ENCODE peak calls at places on chromosome 20, in nine cellular contexts. One of them, this sample, is unnamed.

GRCh38 chr20:7702141-7702540 is 238.1 kb downstream of the HAO1 start:
- DNase-seq in upper lobe of left lung: no peak
- DNase-seq in ovary: no peak
- DNase-seq in heart left ventricle: no peak
- DNase-seq in thyroid gland: no peak
- DNase-seq in HCT116: no peak
- DNase-seq in esophagus squamous epithelium: no peak
- DNase-seq in IMR-90: no peak
- DNase-seq in transverse colon: no peak
- DNase-seq in this sample: no peak

GRCh38 chr20:48807586-48808381 is 20.0 kb downstream of the PREX1 start:
- DNase-seq in upper lobe of left lung: no peak
- DNase-seq in heart left ventricle: no peak
- DNase-seq in transverse colon: no peak
- DNase-seq in IMR-90: no peak
- DNase-seq in HCT116: no peak
- DNase-seq in ovary: no peak
- DNase-seq in esophagus squamous epithelium: no peak
- DNase-seq in thyroid gland: no peak
- DNase-seq in this sample: no peak

GRCh38 chr20:48824830-48825550 is 2.8 kb downstream of the PREX1 start:
- DNase-seq in heart left ventricle: no peak
- DNase-seq in HCT116: no peak
- DNase-seq in IMR-90: no peak
- DNase-seq in ovary: no peak
- DNase-seq in transverse colon: no peak
- DNase-seq in upper lobe of left lung: no peak
- DNase-seq in esophagus squamous epithelium: no peak
- DNase-seq in thyroid gland: no peak
- DNase-seq in this sample: no peak

GRCh38 chr20:37938954-37939353 is 36.0 kb downstream of the VSTM2L start:
- DNase-seq in ovary: no peak
- DNase-seq in esophagus squamous epithelium: no peak
- DNase-seq in IMR-90: no peak
- DNase-seq in heart left ventricle: no peak
- DNase-seq in transverse colon: no peak
- DNase-seq in thyroid gland: no peak
- DNase-seq in HCT116: no peak
- DNase-seq in upper lobe of left lung: no peak
- DNase-seq in this sample: no peak

GRCh38 chr20:63968136-63968927 is 1.4 kb downstream of the ZNF512B start:
- DNase-seq in transverse colon: peak; percentile 7
- DNase-seq in IMR-90: no peak
- DNase-seq in upper lobe of left lung: peak; percentile 55
- DNase-seq in thyroid gland: no peak
- DNase-seq in ovary: peak; percentile 55
- DNase-seq in esophagus squamous epithelium: no peak
- DNase-seq in HCT116: no peak
- DNase-seq in heart left ventricle: peak; percentile 19
- DNase-seq in this sample: no peak

GRCh38 chr20:39676857-39677351 is 714.8 kb downstream of the DHX35 start:
- DNase-seq in heart left ventricle: no peak
- DNase-seq in thyroid gland: peak; percentile 6
- DNase-seq in HCT116: no peak
- DNase-seq in transverse colon: peak; percentile 35
- DNase-seq in upper lobe of left lung: no peak
- DNase-seq in ovary: no peak
- DNase-seq in esophagus squamous epithelium: no peak
- DNase-seq in IMR-90: peak; percentile 3
- DNase-seq in this sample: no peak

GRCh38 chr20:25020901-25021301 is 28.4 kb upstream of the APMAP start:
- DNase-seq in upper lobe of left lung: no peak
- DNase-seq in ovary: no peak
- DNase-seq in HCT116: no peak
- DNase-seq in heart left ventricle: no peak
- DNase-seq in esophagus squamous epithelium: no peak
- DNase-seq in thyroid gland: peak; percentile 80
- DNase-seq in transverse colon: peak; percentile 2
- DNase-seq in IMR-90: no peak
- DNase-seq in this sample: no peak

GRCh38 chr20:10060223-10060622 is 25.4 kb downstream of the ANKEF1 start:
- DNase-seq in heart left ventricle: no peak
- DNase-seq in transverse colon: no peak
- DNase-seq in upper lobe of left lung: no peak
- DNase-seq in IMR-90: no peak
- DNase-seq in esophagus squamous epithelium: no peak
- DNase-seq in HCT116: no peak
- DNase-seq in ovary: no peak
- DNase-seq in thyroid gland: peak; percentile 20
- DNase-seq in this sample: no peak

GRCh38 chr20:56417911-56418310 is 5.9 kb downstream of the CASS4 start:
- DNase-seq in IMR-90: peak; percentile 58
- DNase-seq in esophagus squamous epithelium: no peak
- DNase-seq in thyroid gland: no peak
- DNase-seq in heart left ventricle: no peak
- DNase-seq in transverse colon: no peak
- DNase-seq in ovary: no peak
- DNase-seq in upper lobe of left lung: no peak
- DNase-seq in HCT116: no peak
- DNase-seq in this sample: no peak

GRCh38 chr20:53556267-53556897 is 37.3 kb downstream of the ZNF217 start:
- DNase-seq in ovary: no peak
- DNase-seq in heart left ventricle: no peak
- DNase-seq in transverse colon: no peak
- DNase-seq in esophagus squamous epithelium: no peak
- DNase-seq in IMR-90: no peak
- DNase-seq in upper lobe of left lung: no peak
- DNase-seq in HCT116: no peak
- DNase-seq in thyroid gland: no peak
- DNase-seq in this sample: no peak

GRCh38 chr20:40442181-40442963 is 246.7 kb downstream of the MAFB start:
- DNase-seq in upper lobe of left lung: no peak
- DNase-seq in HCT116: no peak
- DNase-seq in transverse colon: no peak
- DNase-seq in esophagus squamous epithelium: no peak
- DNase-seq in heart left ventricle: no peak
- DNase-seq in thyroid gland: peak; percentile 27
- DNase-seq in IMR-90: no peak
- DNase-seq in ovary: no peak
- DNase-seq in this sample: no peak

GRCh38 chr20:24995741-24996448 is 3.3 kb upstream of the APMAP start:
- DNase-seq in esophagus squamous epithelium: no peak
- DNase-seq in upper lobe of left lung: no peak
- DNase-seq in HCT116: no peak
- DNase-seq in IMR-90: no peak
- DNase-seq in transverse colon: no peak
- DNase-seq in ovary: no peak
- DNase-seq in heart left ventricle: no peak
- DNase-seq in thyroid gland: no peak
- DNase-seq in this sample: no peak

GRCh38 chr20:46056970-46057855 is 28.2 kb downstream of the SLC12A5 start:
- DNase-seq in HCT116: no peak
- DNase-seq in ovary: peak; percentile 84
- DNase-seq in IMR-90: peak; percentile 42
- DNase-seq in transverse colon: no peak
- DNase-seq in esophagus squamous epithelium: no peak
- DNase-seq in heart left ventricle: peak; percentile 53
- DNase-seq in upper lobe of left lung: peak; percentile 86
- DNase-seq in thyroid gland: peak; percentile 18
- DNase-seq in this sample: peak; percentile 42

GRCh38 chr20:10357974-10358373 is 76.0 kb downstream of the MKKS start:
- DNase-seq in thyroid gland: no peak
- DNase-seq in ovary: no peak
- DNase-seq in HCT116: no peak
- DNase-seq in transverse colon: no peak
- DNase-seq in IMR-90: peak; percentile 17
- DNase-seq in heart left ventricle: no peak
- DNase-seq in esophagus squamous epithelium: no peak
- DNase-seq in upper lobe of left lung: no peak
- DNase-seq in this sample: no peak

GRCh38 chr20:40431611-40432010 is 257.4 kb downstream of the MAFB start:
- DNase-seq in upper lobe of left lung: no peak
- DNase-seq in ovary: no peak
- DNase-seq in IMR-90: no peak
- DNase-seq in thyroid gland: no peak
- DNase-seq in heart left ventricle: no peak
- DNase-seq in esophagus squamous epithelium: no peak
- DNase-seq in transverse colon: no peak
- DNase-seq in HCT116: no peak
- DNase-seq in this sample: no peak

GRCh38 chr20:61253640-61254511 is 1.8 kb downstream of the CDH4 start:
- DNase-seq in esophagus squamous epithelium: no peak
- DNase-seq in IMR-90: peak; percentile 27
- DNase-seq in HCT116: no peak
- DNase-seq in ovary: no peak
- DNase-seq in upper lobe of left lung: peak; percentile 78
- DNase-seq in transverse colon: no peak
- DNase-seq in thyroid gland: no peak
- DNase-seq in heart left ventricle: no peak
- DNase-seq in this sample: no peak

GRCh38 chr20:22700387-22700786 is 116.0 kb upstream of the FOXA2 start:
- DNase-seq in HCT116: no peak
- DNase-seq in heart left ventricle: no peak
- DNase-seq in esophagus squamous epithelium: no peak
- DNase-seq in thyroid gland: peak; percentile 62
- DNase-seq in IMR-90: no peak
- DNase-seq in ovary: no peak
- DNase-seq in upper lobe of left lung: no peak
- DNase-seq in transverse colon: no peak
- DNase-seq in this sample: peak; percentile 38

GRCh38 chr20:60138263-60139127 is 180.3 kb downstream of the CDH26 start:
- DNase-seq in thyroid gland: peak; percentile 35
- DNase-seq in IMR-90: peak; percentile 48
- DNase-seq in heart left ventricle: no peak
- DNase-seq in upper lobe of left lung: peak; percentile 56
- DNase-seq in esophagus squamous epithelium: no peak
- DNase-seq in ovary: peak; percentile 50
- DNase-seq in transverse colon: peak; percentile 48
- DNase-seq in HCT116: no peak
- DNase-seq in this sample: no peak

GRCh38 chr20:4812641-4813075 is 90.9 kb downstream of the PRND start:
- DNase-seq in upper lobe of left lung: no peak
- DNase-seq in esophagus squamous epithelium: no peak
- DNase-seq in IMR-90: no peak
- DNase-seq in HCT116: no peak
- DNase-seq in heart left ventricle: no peak
- DNase-seq in transverse colon: peak; percentile 56
- DNase-seq in thyroid gland: no peak
- DNase-seq in ovary: no peak
- DNase-seq in this sample: no peak

GRCh38 chr20:52137850-52138249 is 53.7 kb downstream of the ZFP64 start:
- DNase-seq in ovary: no peak
- DNase-seq in heart left ventricle: no peak
- DNase-seq in upper lobe of left lung: no peak
- DNase-seq in HCT116: no peak
- DNase-seq in transverse colon: no peak
- DNase-seq in thyroid gland: no peak
- DNase-seq in IMR-90: no peak
- DNase-seq in esophagus squamous epithelium: no peak
- DNase-seq in this sample: no peak

GRCh38 chr20:8996817-8997512 is 71.9 kb upstream of the PLCB4 start:
- DNase-seq in HCT116: no peak
- DNase-seq in ovary: no peak
- DNase-seq in thyroid gland: no peak
- DNase-seq in esophagus squamous epithelium: no peak
- DNase-seq in IMR-90: no peak
- DNase-seq in upper lobe of left lung: no peak
- DNase-seq in heart left ventricle: no peak
- DNase-seq in transverse colon: no peak
- DNase-seq in this sample: no peak
- H3K27ac ChIP-seq in HCT116: no peak overlapping the region
- H3K27ac ChIP-seq in ovary: no peak overlapping the region
- H3K27ac ChIP-seq in thyroid gland: no peak overlapping the region
- H3K27ac ChIP-seq in esophagus squamous epithelium: no peak overlapping the region
- H3K27ac ChIP-seq in IMR-90: no peak overlapping the region
- H3K27ac ChIP-seq in upper lobe of left lung: no peak overlapping the region
- H3K27ac ChIP-seq in heart left ventricle: no peak overlapping the region
- H3K27ac ChIP-seq in transverse colon: no peak overlapping the region
- H3K27ac ChIP-seq in this sample: no peak overlapping the region

GRCh38 chr20:62282103-62282502 is 20.7 kb upstream of the ADRM1 start:
- DNase-seq in IMR-90: no peak
- DNase-seq in HCT116: no peak
- DNase-seq in thyroid gland: no peak
- DNase-seq in ovary: no peak
- DNase-seq in esophagus squamous epithelium: no peak
- DNase-seq in heart left ventricle: no peak
- DNase-seq in upper lobe of left lung: no peak
- DNase-seq in transverse colon: no peak
- DNase-seq in this sample: no peak
- TF ChIP-seq POLR2A in IMR-90: no peak
- TF ChIP-seq POLR2A in HCT116: no peak
- TF ChIP-seq POLR2A in thyroid gland: no peak
- TF ChIP-seq POLR2A in ovary: no peak
- TF ChIP-seq POLR2A in esophagus squamous epithelium: no peak
- TF ChIP-seq POLR2A in heart left ventricle: no peak
- TF ChIP-seq POLR2A in upper lobe of left lung: no peak
- TF ChIP-seq POLR2A in transverse colon: no peak
- TF ChIP-seq POLR2A in this sample: no peak

GRCh38 chr20:34397096-34397495 is 34.0 kb downstream of the ITCH start:
- DNase-seq in transverse colon: no peak
- DNase-seq in thyroid gland: no peak
- DNase-seq in esophagus squamous epithelium: no peak
- DNase-seq in upper lobe of left lung: no peak
- DNase-seq in ovary: no peak
- DNase-seq in heart left ventricle: no peak
- DNase-seq in HCT116: no peak
- DNase-seq in IMR-90: peak; percentile 24
- DNase-seq in this sample: no peak
- H3K27ac ChIP-seq in transverse colon: no peak overlapping the region
- H3K27ac ChIP-seq in thyroid gland: no peak overlapping the region
- H3K27ac ChIP-seq in esophagus squamous epithelium: no peak overlapping the region
- H3K27ac ChIP-seq in upper lobe of left lung: no peak overlapping the region
- H3K27ac ChIP-seq in ovary: no peak overlapping the region
- H3K27ac ChIP-seq in heart left ventricle: no peak overlapping the region
- H3K27ac ChIP-seq in HCT116: no peak overlapping the region
- H3K27ac ChIP-seq in IMR-90: no peak overlapping the region
- H3K27ac ChIP-seq in this sample: no peak overlapping the region

DNA sequence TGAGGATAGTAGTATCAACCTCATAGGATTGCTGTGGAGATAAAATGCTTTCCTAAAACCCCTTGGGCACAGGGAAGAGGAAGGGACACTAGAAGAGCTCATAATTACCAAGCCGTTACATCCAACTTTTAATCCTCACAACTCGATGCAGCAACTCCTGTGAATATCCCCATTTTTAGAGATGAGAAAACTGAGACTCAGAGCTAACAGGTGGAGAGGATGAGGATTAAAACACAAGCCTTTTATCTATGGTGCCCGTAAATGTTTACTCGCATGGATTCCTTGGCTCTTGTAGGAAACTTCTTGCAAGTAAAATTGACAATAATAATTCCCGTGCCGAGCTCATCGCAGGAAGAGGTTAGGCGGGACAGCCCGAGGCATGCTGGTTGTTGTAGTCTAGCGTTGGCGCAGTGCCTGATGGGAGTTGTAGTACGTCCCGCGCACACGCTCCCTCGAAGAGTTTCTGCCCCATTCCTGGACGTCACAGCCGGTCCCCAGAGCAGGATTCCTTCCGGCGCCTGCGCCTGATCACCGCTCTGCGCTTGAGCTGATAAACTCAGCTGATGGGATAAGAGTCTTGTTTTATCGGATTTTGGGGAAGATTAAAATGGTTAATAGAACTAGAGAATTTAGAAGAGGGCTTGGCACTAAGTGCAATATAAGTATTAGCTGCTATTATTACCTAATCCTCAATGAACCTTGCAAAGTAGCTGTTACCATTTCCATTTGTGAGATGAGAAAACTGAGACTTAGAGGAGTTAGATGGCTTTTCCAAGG is 2.8 kb upstream of the UBE2V1 start:
- DNase-seq in ovary: peak; percentile 98
- DNase-seq in upper lobe of left lung: peak; percentile 87
- DNase-seq in heart left ventricle: peak; percentile 98
- DNase-seq in transverse colon: peak; percentile 98
- DNase-seq in HCT116: peak; percentile 90
- DNase-seq in esophagus squamous epithelium: peak; percentile 80
- DNase-seq in IMR-90: peak; percentile 97
- DNase-seq in thyroid gland: peak; percentile 98
- DNase-seq in this sample: peak; percentile 99
- TF ChIP-seq POLR2A in ovary: no peak
- TF ChIP-seq POLR2A in upper lobe of left lung: no peak
- TF ChIP-seq POLR2A in heart left ventricle: no peak
- TF ChIP-seq POLR2A in transverse colon: no peak
- TF ChIP-seq POLR2A in HCT116: peak; percentile 73
- TF ChIP-seq POLR2A in esophagus squamous epithelium: no peak
- TF ChIP-seq POLR2A in IMR-90: no peak
- TF ChIP-seq POLR2A in thyroid gland: peak; percentile 62
- TF ChIP-seq POLR2A in this sample: peak; percentile 70